ENCODE peak calls at places on chromosome 12, in four cellular contexts. One of them, this sample, is unnamed.

GRCh38 chr12:126907900-126908764 is 1358.8 kb upstream of the TMEM132C start:
- DNase-seq in SK-N-SH: no peak
- DNase-seq in H1: no peak
- DNase-seq in K562: peak; percentile 64
- DNase-seq in this sample: no peak

GRCh38 chr12:67035121-67035520 is 234.0 kb upstream of the CAND1 start:
- DNase-seq in SK-N-SH: no peak
- DNase-seq in H1: no peak
- DNase-seq in K562: no peak
- DNase-seq in this sample: peak; percentile 31

GRCh38 chr12:27619308-27619707 is 76.9 kb upstream of the REP15 start:
- DNase-seq in SK-N-SH: no peak
- DNase-seq in H1: no peak
- DNase-seq in K562: no peak
- DNase-seq in this sample: no peak

GRCh38 chr12:41932028-41932427 is 212.6 kb downstream of the GXYLT1 start:
- DNase-seq in SK-N-SH: no peak
- DNase-seq in H1: no peak
- DNase-seq in K562: no peak
- DNase-seq in this sample: no peak

GRCh38 chr12:5213990-5214389 is 170.3 kb downstream of the KCNA5 start:
- DNase-seq in SK-N-SH: no peak
- DNase-seq in H1: no peak
- DNase-seq in K562: no peak
- DNase-seq in this sample: no peak

GRCh38 chr12:10170199-10170598 is 1.7 kb downstream of the OLR1 start:
- DNase-seq in SK-N-SH: no peak
- DNase-seq in H1: no peak
- DNase-seq in K562: no peak
- DNase-seq in this sample: no peak

GRCh38 chr12:92393504-92393903 is 247.9 kb upstream of the BTG1 start:
- DNase-seq in SK-N-SH: no peak
- DNase-seq in H1: no peak
- DNase-seq in K562: no peak
- DNase-seq in this sample: no peak

GRCh38 chr12:109797905-109798669 is 35.1 kb downstream of the TRPV4 start:
- DNase-seq in SK-N-SH: peak; percentile 56
- DNase-seq in H1: peak; percentile 67
- DNase-seq in K562: peak; percentile 56
- DNase-seq in this sample: peak; percentile 66

GRCh38 chr12:111361717-111362576 is 6.9 kb downstream of the PHETA1 start:
- DNase-seq in SK-N-SH: no peak
- DNase-seq in H1: no peak
- DNase-seq in K562: no peak
- DNase-seq in this sample: no peak

GRCh38 chr12:123897221-123897620 is 75.4 kb downstream of the CCDC92 start:
- DNase-seq in SK-N-SH: no peak
- DNase-seq in H1: no peak
- DNase-seq in K562: no peak
- DNase-seq in this sample: no peak

GRCh38 chr12:47281667-47282171 is 202.0 kb upstream of the AMIGO2 start:
- DNase-seq in SK-N-SH: no peak
- DNase-seq in H1: no peak
- DNase-seq in K562: peak; percentile 40
- DNase-seq in this sample: no peak

GRCh38 chr12:61810486-61810885 is 449.7 kb upstream of the USP15 start:
- DNase-seq in SK-N-SH: no peak
- DNase-seq in H1: no peak
- DNase-seq in K562: no peak
- DNase-seq in this sample: no peak

GRCh38 chr12:108850854-108851573 is 6.4 kb downstream of the SSH1 start:
- DNase-seq in SK-N-SH: peak; percentile 85
- DNase-seq in H1: no peak
- DNase-seq in K562: peak; percentile 60
- DNase-seq in this sample: no peak

GRCh38 chr12:32754101-32754500 is 1.6 kb downstream of the YARS2 start:
- DNase-seq in SK-N-SH: no peak
- DNase-seq in H1: no peak
- DNase-seq in K562: no peak
- DNase-seq in this sample: no peak

GRCh38 chr12:53543539-53543938 is 36.3 kb upstream of the NPFF start:
- DNase-seq in SK-N-SH: peak; percentile 70
- DNase-seq in H1: peak; percentile 47
- DNase-seq in K562: peak; percentile 42
- DNase-seq in this sample: peak; percentile 46

GRCh38 chr12:11896530-11896929 is 174.2 kb upstream of the BCL2L14 start:
- DNase-seq in SK-N-SH: peak; percentile 34
- DNase-seq in H1: no peak
- DNase-seq in K562: no peak
- DNase-seq in this sample: no peak

GRCh38 chr12:31790759-31791158 is 61.9 kb upstream of the AMN1 start:
- DNase-seq in SK-N-SH: no peak
- DNase-seq in H1: no peak
- DNase-seq in K562: no peak
- DNase-seq in this sample: no peak

GRCh38 chr12:120367252-120367923 is 1.6 kb downstream of the MSI1 start:
- DNase-seq in SK-N-SH: peak; percentile 70
- DNase-seq in H1: peak; percentile 79
- DNase-seq in K562: peak; percentile 41
- DNase-seq in this sample: peak; percentile 65

GRCh38 chr12:53300187-53300586 is 692 bp downstream of the MYG1 start:
- DNase-seq in SK-N-SH: peak; percentile 41
- DNase-seq in H1: no peak
- DNase-seq in K562: no peak
- DNase-seq in this sample: no peak

GRCh38 chr12:50771409-50771808 is 7.5 kb downstream of the ATF1 start:
- DNase-seq in SK-N-SH: no peak
- DNase-seq in H1: no peak
- DNase-seq in K562: no peak
- DNase-seq in this sample: no peak

GRCh38 chr12:34396006-34396860 is 373.9 kb downstream of the ALG10 start:
- DNase-seq in SK-N-SH: peak; percentile 1
- DNase-seq in H1: peak; percentile 3
- DNase-seq in K562: peak; percentile 3
- DNase-seq in this sample: no peak

GRCh38 chr12:8644345-8645248 is 18.0 kb downstream of the MFAP5 start:
- DNase-seq in SK-N-SH: no peak
- DNase-seq in H1: no peak
- DNase-seq in K562: no peak
- DNase-seq in this sample: no peak

GRCh38 chr12:90084018-90084417 is 375.4 kb upstream of the ATP2B1 start:
- DNase-seq in SK-N-SH: no peak
- DNase-seq in H1: no peak
- DNase-seq in K562: no peak
- DNase-seq in this sample: no peak

GRCh38 chr12:112796067-112796466 is 4.5 kb downstream of the RPH3A start:
- DNase-seq in SK-N-SH: no peak
- DNase-seq in H1: no peak
- DNase-seq in K562: no peak
- DNase-seq in this sample: no peak

GRCh38 chr12:131090254-131091210 is 136.8 kb downstream of the ADGRD1 start:
- DNase-seq in SK-N-SH: no peak
- DNase-seq in H1: no peak
- DNase-seq in K562: no peak
- DNase-seq in this sample: peak; percentile 6

GRCh38 chr12:15199886-15200285 is 21.3 kb downstream of the RERG start:
- DNase-seq in SK-N-SH: no peak
- DNase-seq in H1: no peak
- DNase-seq in K562: no peak
- DNase-seq in this sample: no peak

GRCh38 chr12:63787306-63787705 is 7.6 kb downstream of the RXYLT1 start:
- DNase-seq in SK-N-SH: no peak
- DNase-seq in H1: no peak
- DNase-seq in K562: no peak
- DNase-seq in this sample: no peak

GRCh38 chr12:93447555-93448265 is 6.0 kb upstream of the UBE2N start:
- DNase-seq in SK-N-SH: no peak
- DNase-seq in H1: no peak
- DNase-seq in K562: no peak
- DNase-seq in this sample: no peak

GRCh38 chr12:46652692-46653091 is 173.1 kb downstream of the SLC38A4 start:
- DNase-seq in SK-N-SH: no peak
- DNase-seq in H1: no peak
- DNase-seq in K562: no peak
- DNase-seq in this sample: no peak

GRCh38 chr12:108568653-108569154 is 6.3 kb downstream of the ISCU start:
- DNase-seq in SK-N-SH: no peak
- DNase-seq in H1: peak; percentile 19
- DNase-seq in K562: no peak
- DNase-seq in this sample: no peak

GRCh38 chr12:10304161-10304574 is 3.5 kb upstream of the KLRD1 start:
- DNase-seq in SK-N-SH: no peak
- DNase-seq in H1: no peak
- DNase-seq in K562: no peak
- DNase-seq in this sample: no peak

GRCh38 chr12:92141585-92142244 is 3.9 kb downstream of the BTG1 start:
- DNase-seq in SK-N-SH: no peak
- DNase-seq in H1: no peak
- DNase-seq in K562: no peak
- DNase-seq in this sample: no peak

GRCh38 chr12:106585862-106586534 is 3.2 kb downstream of the RFX4 start:
- DNase-seq in SK-N-SH: peak; percentile 47
- DNase-seq in H1: peak; percentile 76
- DNase-seq in K562: no peak
- DNase-seq in this sample: peak; percentile 75

GRCh38 chr12:39972119-39972518 is 133.8 kb downstream of the SLC2A13 start:
- DNase-seq in SK-N-SH: no peak
- DNase-seq in H1: no peak
- DNase-seq in K562: peak; percentile 11
- DNase-seq in this sample: no peak

GRCh38 chr12:118982308-118982707 is 967 bp downstream of the SRRM4 start:
- DNase-seq in SK-N-SH: no peak
- DNase-seq in H1: no peak
- DNase-seq in K562: no peak
- DNase-seq in this sample: no peak

GRCh38 chr12:118983147-118983824 is 1.9 kb downstream of the SRRM4 start:
- DNase-seq in SK-N-SH: peak; percentile 33
- DNase-seq in H1: no peak
- DNase-seq in K562: no peak
- DNase-seq in this sample: no peak

GRCh38 chr12:118980407-118981014 is 830 bp upstream of the SRRM4 start:
- DNase-seq in SK-N-SH: peak; percentile 70
- DNase-seq in H1: peak; percentile 75
- DNase-seq in K562: no peak
- DNase-seq in this sample: peak; percentile 67

GRCh38 chr12:118979763-118980406 is 1.5 kb upstream of the SRRM4 start:
- DNase-seq in SK-N-SH: peak; percentile 73
- DNase-seq in H1: peak; percentile 86
- DNase-seq in K562: peak; percentile 72
- DNase-seq in this sample: peak; percentile 77

GRCh38 chr12:118981285-118982201 is at the start of gene SRRM4:
- DNase-seq in SK-N-SH: peak; percentile 90
- DNase-seq in H1: peak; percentile 95
- DNase-seq in K562: peak; percentile 57
- DNase-seq in this sample: peak; percentile 92
- TF ChIP-seq TEAD4 in SK-N-SH: no peak
- TF ChIP-seq TEAD4 in H1: peak; percentile 61
- TF ChIP-seq TEAD4 in K562: no peak
- TF ChIP-seq TEAD4 in this sample: no peak

GRCh38 chr12:45257185-45257585 is 41.3 kb downstream of the ANO6 start:
- DNase-seq in SK-N-SH: no peak
- DNase-seq in H1: no peak
- DNase-seq in K562: no peak
- DNase-seq in this sample: no peak
- TF ChIP-seq CTCF in SK-N-SH: no peak
- TF ChIP-seq CTCF in H1: peak; percentile 3
- TF ChIP-seq CTCF in K562: no peak
- TF ChIP-seq CTCF in this sample: no peak

GRCh38 chr12:114917307-114917706 is 233.3 kb upstream of the TBX3 start:
- DNase-seq in SK-N-SH: no peak
- DNase-seq in H1: no peak
- DNase-seq in K562: no peak
- DNase-seq in this sample: no peak

GRCh38 chr12:114917953-114918352 is 234.0 kb upstream of the TBX3 start:
- DNase-seq in SK-N-SH: no peak
- DNase-seq in H1: no peak
- DNase-seq in K562: no peak
- DNase-seq in this sample: no peak

GRCh38 chr12:114916531-114916930 is 232.6 kb upstream of the TBX3 start:
- DNase-seq in SK-N-SH: no peak
- DNase-seq in H1: no peak
- DNase-seq in K562: no peak
- DNase-seq in this sample: no peak

GRCh38 chr12:114913871-114914801 is 230.2 kb upstream of the TBX3 start:
- DNase-seq in SK-N-SH: no peak
- DNase-seq in H1: no peak
- DNase-seq in K562: no peak
- DNase-seq in this sample: no peak

DNA sequence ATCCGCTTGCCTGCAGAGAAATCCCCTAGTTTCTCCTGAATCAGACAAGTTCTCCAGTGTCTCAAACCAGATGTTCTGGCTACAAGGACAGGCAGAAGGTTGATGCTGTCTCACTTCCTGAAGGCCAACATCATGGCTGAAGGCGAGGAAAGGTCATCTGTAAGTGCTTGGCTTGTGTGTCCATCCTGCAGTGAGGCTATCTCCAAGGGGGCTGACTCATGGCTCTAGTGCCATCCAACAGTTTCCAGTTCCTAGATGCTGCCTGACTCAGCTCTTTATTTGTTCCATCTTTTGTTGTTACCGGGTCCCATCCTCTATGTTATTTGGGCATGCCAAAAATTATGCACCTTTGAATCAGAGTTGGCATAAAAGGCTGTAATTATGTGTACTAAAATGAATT is 232.1 kb upstream of the TBX3 start:
- DNase-seq in SK-N-SH: no peak
- DNase-seq in H1: no peak
- DNase-seq in K562: no peak
- DNase-seq in this sample: no peak
- TF ChIP-seq TEAD4 in SK-N-SH: no peak
- TF ChIP-seq TEAD4 in H1: no peak
- TF ChIP-seq TEAD4 in K562: no peak
- TF ChIP-seq TEAD4 in this sample: no peak

DNA sequence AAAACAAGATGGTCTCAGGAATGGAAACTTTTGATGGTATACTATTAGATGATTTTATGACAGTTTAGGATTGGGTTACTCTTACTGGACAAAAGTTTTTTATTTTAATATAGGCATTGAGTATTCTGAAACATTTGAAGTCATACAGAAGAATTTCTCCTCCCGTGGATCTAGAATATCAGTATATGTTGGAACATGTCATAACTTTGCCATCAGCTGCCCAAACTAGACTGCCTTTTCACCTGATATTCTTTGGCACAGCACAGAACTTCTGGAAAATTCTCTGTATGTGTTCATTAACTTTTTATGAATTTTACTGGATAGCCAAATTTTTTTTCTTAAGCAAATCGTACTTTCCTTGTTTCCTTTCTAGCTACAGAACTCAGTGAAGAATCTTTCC is 75.4 kb downstream of the KNTC1 start:
- DNase-seq in SK-N-SH: no peak
- DNase-seq in H1: no peak
- DNase-seq in K562: no peak
- DNase-seq in this sample: no peak
- TF ChIP-seq CTCF in SK-N-SH: no peak
- TF ChIP-seq CTCF in H1: no peak
- TF ChIP-seq CTCF in K562: no peak
- TF ChIP-seq CTCF in this sample: no peak

This sample was measured in WTC11.